ENCODE peak calls at places on chromosomes 6 and 20, in ten cellular contexts. One of them, this sample, is unnamed.

GRCh38 chr6:5525209-5525608 is 263.9 kb downstream of the FARS2 start:
- DNase-seq in fibroblast of mammary gland: peak
- DNase-seq in CD4-positive, alpha-beta T cell: no peak
- DNase-seq in endothelial cell: no peak
- DNase-seq in osteocyte: no peak
- DNase-seq in choroid plexus epithelial cell: peak
- DNase-seq in HFFc6: peak
- DNase-seq in breast epithelium: no peak
- DNase-seq in neural crest cell: no peak
- DNase-seq in H9: no peak
- DNase-seq in this sample: no peak

GRCh38 chr6:107657755-107658461 is 166.2 kb downstream of the SCML4 start:
- DNase-seq in breast epithelium: no peak
- DNase-seq in neural crest cell: no peak
- DNase-seq in choroid plexus epithelial cell: peak
- DNase-seq in CD4-positive, alpha-beta T cell: no peak
- DNase-seq in fibroblast of mammary gland: peak
- DNase-seq in H9: peak
- DNase-seq in endothelial cell: no peak
- DNase-seq in HFFc6: peak
- DNase-seq in osteocyte: peak
- DNase-seq in this sample: no peak

GRCh38 chr6:107490568-107491058 is 696 bp downstream of the SOBP start:
- DNase-seq in CD4-positive, alpha-beta T cell: no peak
- DNase-seq in fibroblast of mammary gland: no peak
- DNase-seq in osteocyte: no peak
- DNase-seq in HFFc6: no peak
- DNase-seq in H9: no peak
- DNase-seq in neural crest cell: peak
- DNase-seq in endothelial cell: peak
- DNase-seq in breast epithelium: no peak
- DNase-seq in choroid plexus epithelial cell: peak
- DNase-seq in this sample: no peak

GRCh38 chr6:11772109-11772830 is 6.3 kb downstream of the ADTRP start:
- DNase-seq in CD4-positive, alpha-beta T cell: no peak
- DNase-seq in endothelial cell: no peak
- DNase-seq in H9: no peak
- DNase-seq in breast epithelium: no peak
- DNase-seq in fibroblast of mammary gland: peak
- DNase-seq in choroid plexus epithelial cell: peak
- DNase-seq in osteocyte: no peak
- DNase-seq in neural crest cell: no peak
- DNase-seq in HFFc6: peak
- DNase-seq in this sample: no peak

GRCh38 chr6:112203577-112204349 is 50.6 kb downstream of the LAMA4 start:
- DNase-seq in endothelial cell: no peak
- DNase-seq in breast epithelium: no peak
- DNase-seq in HFFc6: peak
- DNase-seq in choroid plexus epithelial cell: peak
- DNase-seq in H9: no peak
- DNase-seq in CD4-positive, alpha-beta T cell: no peak
- DNase-seq in fibroblast of mammary gland: peak
- DNase-seq in osteocyte: no peak
- DNase-seq in neural crest cell: no peak
- DNase-seq in this sample: no peak

GRCh38 chr6:154469306-154469935 is 41.1 kb downstream of the CNKSR3 start:
- DNase-seq in endothelial cell: no peak
- DNase-seq in H9: no peak
- DNase-seq in osteocyte: no peak
- DNase-seq in fibroblast of mammary gland: no peak
- DNase-seq in HFFc6: no peak
- DNase-seq in breast epithelium: no peak
- DNase-seq in CD4-positive, alpha-beta T cell: no peak
- DNase-seq in neural crest cell: no peak
- DNase-seq in choroid plexus epithelial cell: no peak
- DNase-seq in this sample: no peak

GRCh38 chr6:131038612-131039344 is 24.3 kb downstream of the EPB41L2 start:
- DNase-seq in HFFc6: peak
- DNase-seq in H9: no peak
- DNase-seq in breast epithelium: no peak
- DNase-seq in CD4-positive, alpha-beta T cell: no peak
- DNase-seq in neural crest cell: no peak
- DNase-seq in osteocyte: no peak
- DNase-seq in choroid plexus epithelial cell: peak
- DNase-seq in fibroblast of mammary gland: peak
- DNase-seq in endothelial cell: no peak
- DNase-seq in this sample: no peak

GRCh38 chr6:76831299-76831698 is 632.0 kb downstream of the HTR1B start:
- DNase-seq in HFFc6: no peak
- DNase-seq in osteocyte: no peak
- DNase-seq in fibroblast of mammary gland: no peak
- DNase-seq in choroid plexus epithelial cell: no peak
- DNase-seq in endothelial cell: no peak
- DNase-seq in CD4-positive, alpha-beta T cell: no peak
- DNase-seq in neural crest cell: no peak
- DNase-seq in H9: no peak
- DNase-seq in breast epithelium: no peak
- DNase-seq in this sample: no peak

GRCh38 chr6:162882817-162883481 is 155.2 kb downstream of the PACRG start:
- DNase-seq in H9: no peak
- DNase-seq in osteocyte: no peak
- DNase-seq in neural crest cell: no peak
- DNase-seq in fibroblast of mammary gland: no peak
- DNase-seq in choroid plexus epithelial cell: no peak
- DNase-seq in CD4-positive, alpha-beta T cell: no peak
- DNase-seq in endothelial cell: no peak
- DNase-seq in breast epithelium: no peak
- DNase-seq in HFFc6: no peak
- DNase-seq in this sample: no peak

GRCh38 chr20:11919046-11919445 is 1.4 kb downstream of the BTBD3 start:
- DNase-seq in endothelial cell: no peak
- DNase-seq in fibroblast of mammary gland: no peak
- DNase-seq in osteocyte: no peak
- DNase-seq in CD4-positive, alpha-beta T cell: no peak
- DNase-seq in HFFc6: no peak
- DNase-seq in breast epithelium: no peak
- DNase-seq in choroid plexus epithelial cell: peak
- DNase-seq in neural crest cell: no peak
- DNase-seq in H9: no peak
- DNase-seq in this sample: no peak

GRCh38 chr6:68059894-68060293 is 575.2 kb upstream of the ADGRB3 start:
- DNase-seq in CD4-positive, alpha-beta T cell: no peak
- DNase-seq in breast epithelium: no peak
- DNase-seq in endothelial cell: no peak
- DNase-seq in fibroblast of mammary gland: no peak
- DNase-seq in H9: no peak
- DNase-seq in osteocyte: no peak
- DNase-seq in choroid plexus epithelial cell: peak
- DNase-seq in neural crest cell: no peak
- DNase-seq in HFFc6: no peak
- DNase-seq in this sample: no peak

GRCh38 chr6:85436408-85436807 is 13.5 kb upstream of the NT5E start:
- DNase-seq in fibroblast of mammary gland: peak
- DNase-seq in CD4-positive, alpha-beta T cell: no peak
- DNase-seq in neural crest cell: no peak
- DNase-seq in H9: no peak
- DNase-seq in endothelial cell: no peak
- DNase-seq in breast epithelium: no peak
- DNase-seq in osteocyte: no peak
- DNase-seq in HFFc6: no peak
- DNase-seq in choroid plexus epithelial cell: peak
- DNase-seq in this sample: no peak

GRCh38 chr6:169156108-169156821 is 97.4 kb downstream of the THBS2 start:
- DNase-seq in choroid plexus epithelial cell: peak
- DNase-seq in osteocyte: no peak
- DNase-seq in fibroblast of mammary gland: peak
- DNase-seq in neural crest cell: no peak
- DNase-seq in H9: no peak
- DNase-seq in endothelial cell: no peak
- DNase-seq in breast epithelium: no peak
- DNase-seq in HFFc6: no peak
- DNase-seq in CD4-positive, alpha-beta T cell: no peak
- DNase-seq in this sample: no peak

GRCh38 chr6:111720931-111721496 is 115.3 kb upstream of the TRAF3IP2 start:
- DNase-seq in H9: no peak
- DNase-seq in breast epithelium: no peak
- DNase-seq in osteocyte: no peak
- DNase-seq in choroid plexus epithelial cell: no peak
- DNase-seq in HFFc6: no peak
- DNase-seq in endothelial cell: peak
- DNase-seq in neural crest cell: no peak
- DNase-seq in fibroblast of mammary gland: no peak
- DNase-seq in CD4-positive, alpha-beta T cell: no peak
- DNase-seq in this sample: no peak

GRCh38 chr6:17473554-17473953 is 80.2 kb downstream of the CAP2 start:
- DNase-seq in neural crest cell: no peak
- DNase-seq in H9: no peak
- DNase-seq in osteocyte: no peak
- DNase-seq in breast epithelium: no peak
- DNase-seq in fibroblast of mammary gland: no peak
- DNase-seq in endothelial cell: no peak
- DNase-seq in HFFc6: no peak
- DNase-seq in CD4-positive, alpha-beta T cell: no peak
- DNase-seq in choroid plexus epithelial cell: no peak
- DNase-seq in this sample: no peak

GRCh38 chr6:150058986-150059385 is 9.9 kb downstream of the ULBP3 start:
- DNase-seq in endothelial cell: no peak
- DNase-seq in osteocyte: no peak
- DNase-seq in choroid plexus epithelial cell: no peak
- DNase-seq in H9: no peak
- DNase-seq in CD4-positive, alpha-beta T cell: no peak
- DNase-seq in neural crest cell: no peak
- DNase-seq in HFFc6: no peak
- DNase-seq in breast epithelium: no peak
- DNase-seq in fibroblast of mammary gland: no peak
- DNase-seq in this sample: no peak

GRCh38 chr6:33453361-33454008 is 891 bp upstream of the ZBTB9 start:
- DNase-seq in CD4-positive, alpha-beta T cell: no peak
- DNase-seq in endothelial cell: no peak
- DNase-seq in H9: no peak
- DNase-seq in breast epithelium: no peak
- DNase-seq in fibroblast of mammary gland: peak
- DNase-seq in choroid plexus epithelial cell: peak
- DNase-seq in osteocyte: no peak
- DNase-seq in HFFc6: no peak
- DNase-seq in neural crest cell: no peak
- DNase-seq in this sample: no peak

GRCh38 chr6:50655848-50656453 is 57.4 kb upstream of the TFAP2D start:
- DNase-seq in osteocyte: no peak
- DNase-seq in choroid plexus epithelial cell: peak
- DNase-seq in endothelial cell: peak
- DNase-seq in neural crest cell: no peak
- DNase-seq in fibroblast of mammary gland: peak
- DNase-seq in H9: no peak
- DNase-seq in HFFc6: no peak
- DNase-seq in breast epithelium: no peak
- DNase-seq in CD4-positive, alpha-beta T cell: no peak
- DNase-seq in this sample: no peak

GRCh38 chr20:52708137-52708536 is 264.0 kb upstream of the TSHZ2 start:
- DNase-seq in osteocyte: no peak
- DNase-seq in breast epithelium: no peak
- DNase-seq in H9: no peak
- DNase-seq in HFFc6: no peak
- DNase-seq in CD4-positive, alpha-beta T cell: no peak
- DNase-seq in fibroblast of mammary gland: no peak
- DNase-seq in endothelial cell: no peak
- DNase-seq in choroid plexus epithelial cell: no peak
- DNase-seq in neural crest cell: no peak
- DNase-seq in this sample: no peak

GRCh38 chr20:62822788-62823651 is 6.2 kb downstream of the COL9A3 start:
- DNase-seq in HFFc6: no peak
- DNase-seq in H9: peak
- DNase-seq in breast epithelium: no peak
- DNase-seq in endothelial cell: peak
- DNase-seq in CD4-positive, alpha-beta T cell: no peak
- DNase-seq in osteocyte: no peak
- DNase-seq in neural crest cell: no peak
- DNase-seq in fibroblast of mammary gland: peak
- DNase-seq in choroid plexus epithelial cell: no peak
- DNase-seq in this sample: no peak
- TF ChIP-seq CTCF in HFFc6: peak
- TF ChIP-seq CTCF in H9: peak
- TF ChIP-seq CTCF in breast epithelium: peak
- TF ChIP-seq CTCF in endothelial cell: no peak
- TF ChIP-seq CTCF in CD4-positive, alpha-beta T cell: no peak
- TF ChIP-seq CTCF in osteocyte: peak
- TF ChIP-seq CTCF in neural crest cell: peak
- TF ChIP-seq CTCF in fibroblast of mammary gland: peak
- TF ChIP-seq CTCF in choroid plexus epithelial cell: peak
- TF ChIP-seq CTCF in this sample: peak

GRCh38 chr6:125245109-125245508 is 56.7 kb downstream of the HDDC2 start:
- DNase-seq in fibroblast of mammary gland: no peak
- DNase-seq in CD4-positive, alpha-beta T cell: no peak
- DNase-seq in breast epithelium: no peak
- DNase-seq in endothelial cell: no peak
- DNase-seq in osteocyte: no peak
- DNase-seq in HFFc6: no peak
- DNase-seq in choroid plexus epithelial cell: no peak
- DNase-seq in neural crest cell: no peak
- DNase-seq in H9: no peak
- DNase-seq in this sample: no peak
- TF ChIP-seq CTCF in fibroblast of mammary gland: no peak
- TF ChIP-seq CTCF in CD4-positive, alpha-beta T cell: no peak
- TF ChIP-seq CTCF in breast epithelium: no peak
- TF ChIP-seq CTCF in endothelial cell: no peak
- TF ChIP-seq CTCF in osteocyte: no peak
- TF ChIP-seq CTCF in HFFc6: no peak
- TF ChIP-seq CTCF in choroid plexus epithelial cell: no peak
- TF ChIP-seq CTCF in neural crest cell: no peak
- TF ChIP-seq CTCF in H9: no peak
- TF ChIP-seq CTCF in this sample: no peak

DNA sequence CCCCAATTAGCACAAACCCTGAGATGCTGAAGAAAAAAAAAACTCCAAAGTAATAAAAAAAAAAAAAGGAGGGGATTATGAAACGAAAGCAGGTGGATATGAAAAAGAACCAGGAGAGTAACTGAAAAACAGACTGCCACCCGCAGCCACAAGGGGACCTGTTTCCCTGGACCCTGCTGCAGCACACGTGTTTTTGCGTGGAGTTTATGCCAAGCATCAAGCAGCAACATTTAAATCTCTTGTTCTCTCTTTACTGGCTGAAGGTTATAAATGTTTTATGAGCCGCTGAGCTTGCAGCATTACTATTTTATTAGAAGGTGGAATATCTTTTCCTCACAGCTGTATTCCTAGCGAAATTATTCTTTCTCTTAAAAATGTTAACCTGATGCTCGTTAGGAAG is 131.6 kb upstream of the OLIG3 start:
- DNase-seq in choroid plexus epithelial cell: no peak
- DNase-seq in fibroblast of mammary gland: no peak
- DNase-seq in H9: no peak
- DNase-seq in HFFc6: no peak
- DNase-seq in osteocyte: no peak
- DNase-seq in breast epithelium: no peak
- DNase-seq in CD4-positive, alpha-beta T cell: no peak
- DNase-seq in endothelial cell: no peak
- DNase-seq in neural crest cell: no peak
- DNase-seq in this sample: no peak
- TF ChIP-seq CTCF in choroid plexus epithelial cell: no peak
- TF ChIP-seq CTCF in fibroblast of mammary gland: peak
- TF ChIP-seq CTCF in H9: peak
- TF ChIP-seq CTCF in HFFc6: no peak
- TF ChIP-seq CTCF in osteocyte: no peak
- TF ChIP-seq CTCF in breast epithelium: no peak
- TF ChIP-seq CTCF in CD4-positive, alpha-beta T cell: no peak
- TF ChIP-seq CTCF in endothelial cell: no peak
- TF ChIP-seq CTCF in neural crest cell: no peak
- TF ChIP-seq CTCF in this sample: peak

GRCh38 chr6:22906091-22906549 is 336.8 kb downstream of the HDGFL1 start:
- DNase-seq in endothelial cell: no peak
- DNase-seq in H9: no peak
- DNase-seq in HFFc6: peak
- DNase-seq in fibroblast of mammary gland: peak
- DNase-seq in osteocyte: no peak
- DNase-seq in breast epithelium: no peak
- DNase-seq in choroid plexus epithelial cell: peak
- DNase-seq in CD4-positive, alpha-beta T cell: no peak
- DNase-seq in neural crest cell: no peak
- DNase-seq in this sample: no peak
- TF ChIP-seq CTCF in endothelial cell: peak
- TF ChIP-seq CTCF in H9: peak
- TF ChIP-seq CTCF in HFFc6: peak
- TF ChIP-seq CTCF in fibroblast of mammary gland: peak
- TF ChIP-seq CTCF in osteocyte: peak
- TF ChIP-seq CTCF in breast epithelium: peak
- TF ChIP-seq CTCF in choroid plexus epithelial cell: peak
- TF ChIP-seq CTCF in CD4-positive, alpha-beta T cell: no peak
- TF ChIP-seq CTCF in neural crest cell: peak
- TF ChIP-seq CTCF in this sample: peak

This sample was measured in type B pancreatic cell.